ENCODE peak calls at places on chromosomes 11 and 22, in four cellular contexts. D is ovary, U is HFFc6, V is choroid plexus epithelial cell. P is an unnamed sample.

GRCh38 chr11:12626616-12627015 is 47.6 kb upstream of the TEAD1 start:
- DNase-seq in V (no peak), U (no peak), D (no peak), P (no peak)

GRCh38 chr22:35376728-35377472 is 4.0 kb upstream of the HMOX1 start:
- DNase-seq in V (peak), D (peak), U (peak), P (peak)

GRCh38 chr11:45662096-45662664 is 3.2 kb downstream of the CHST1 start:
- DNase-seq in D (no peak), U (no peak), V (peak), P (no peak)

GRCh38 chr11:46678741-46679130 is 21.7 kb downstream of the ARHGAP1 start:
- DNase-seq in D (no peak), V (no peak), U (no peak), P (no peak)

GRCh38 chr22:43562843-43563242 is 151.0 kb downstream of the MPPED1 start:
- DNase-seq in V (no peak), D (no peak), U (no peak), P (peak)

GRCh38 chr22:48736593-48737460 is 1090.8 kb downstream of the BRD1 start:
- DNase-seq in D (no peak), U (no peak), V (no peak), P (no peak)

GRCh38 chr22:50507991-50508884 is at the start of gene NCAPH2:
- DNase-seq in V (peak), U (peak), D (peak), P (no peak)

GRCh38 chr22:48579035-48579914 is 1248.4 kb downstream of the BRD1 start:
- DNase-seq in D (no peak), V (no peak), U (no peak), P (no peak)

GRCh38 chr11:17649696-17650600 is 69.4 kb upstream of the MYOD1 start:
- DNase-seq in D (no peak), V (peak), U (no peak), P (peak)

GRCh38 chr11:94112182-94112960 is 16.3 kb upstream of the PANX1 start:
- DNase-seq in D (no peak), U (no peak), V (peak), P (no peak)

GRCh38 chr11:67437082-67437821 is at the start of gene PTPRCAP:
- DNase-seq in V (no peak), D (no peak), U (no peak), P (no peak)

GRCh38 chr11:35725880-35726279 is 63.3 kb downstream of the TRIM44 start:
- DNase-seq in D (no peak), U (peak), V (peak), P (no peak)

GRCh38 chr11:66967670-66968425 is 7.3 kb upstream of the C11orf86 start:
- DNase-seq in V (peak), U (peak), D (no peak), P (no peak)

GRCh38 chr11:118921929-118922744 is 3.6 kb downstream of the BCL9L start:
- DNase-seq in D (peak), U (peak), V (peak), P (peak)

GRCh38 chr11:44568358-44568705 is 2.9 kb downstream of the CD82 start:
- DNase-seq in D (no peak), U (no peak), V (no peak), P (no peak)

GRCh38 chr11:86591631-86592030 is 80.8 kb downstream of the ME3 start:
- DNase-seq in D (no peak), V (peak), U (no peak), P (no peak)

GRCh38 chr11:18329196-18329870 is 7.0 kb downstream of the GTF2H1 start:
- DNase-seq in U (no peak), V (no peak), D (no peak), P (no peak)

GRCh38 chr11:118924591-118925585 is 838 bp downstream of the BCL9L start:
- DNase-seq in V (peak), U (no peak), D (peak), P (peak)

GRCh38 chr11:13210424-13210823 is 67.2 kb upstream of the BMAL1 start:
- DNase-seq in U (peak), D (peak), V (peak), P (peak)

GRCh38 chr11:133040289-133040893 is 491.9 kb downstream of the OPCML start:
- DNase-seq in V (no peak), U (peak), D (no peak), P (peak)

GRCh38 chr11:71158936-71159335 is 93.4 kb downstream of the SHANK2 start:
- DNase-seq in D (no peak), U (no peak), V (no peak), P (no peak)

GRCh38 chr11:134418119-134418840 is 6.2 kb upstream of the B3GAT1 start:
- DNase-seq in D (no peak), U (no peak), V (peak), P (no peak)

GRCh38 chr22:48155446-48155845 is 1393.0 kb downstream of the TBC1D22A start:
- DNase-seq in U (no peak), V (no peak), D (no peak), P (no peak)

GRCh38 chr11:120632579-120632978 is 121.0 kb downstream of the GRIK4 start:
- DNase-seq in U (no peak), V (no peak), D (no peak), P (no peak)

GRCh38 chr11:65489061-65489705 is 9.7 kb upstream of the MALAT1 start:
- DNase-seq in D (peak), V (peak), U (peak), P (peak)

GRCh38 chr11:23865341-23865975 is 631.4 kb upstream of the LUZP2 start:
- DNase-seq in D (no peak), V (no peak), U (peak), P (no peak)

GRCh38 chr11:4184163-4184916 is 89.7 kb downstream of the RRM1 start:
- DNase-seq in D (no peak), V (peak), U (no peak), P (peak)

GRCh38 chr11:29231991-29232390 is 784.8 kb downstream of the KCNA4 start:
- DNase-seq in V (no peak), D (no peak), U (no peak), P (no peak)

GRCh38 chr11:20403059-20403458 is 15.5 kb downstream of the PRMT3 start:
- DNase-seq in U (no peak), D (no peak), V (no peak), P (no peak)

GRCh38 chr11:20399498-20399897 is 12.0 kb downstream of the PRMT3 start:
- DNase-seq in U (no peak), V (no peak), D (no peak), P (no peak)

GRCh38 chr11:20397281-20397680 is 9.8 kb downstream of the PRMT3 start:
- DNase-seq in D (no peak), U (peak), V (peak), P (no peak)
- TF ChIP-seq CTCF in D (no peak), U (peak), V (peak), P (peak)

GRCh38 chr11:75845324-75845723 is 30.3 kb downstream of the UVRAG start:
- DNase-seq in D (no peak), U (no peak), V (no peak), P (no peak)
- TF ChIP-seq CTCF in D (no peak), U (no peak), V (no peak), P (no peak)

GRCh38 chr11:125284209-125284608 is 119.7 kb downstream of the PKNOX2 start:
- DNase-seq in V (no peak), D (no peak), U (no peak), P (no peak)

GRCh38 chr11:125279680-125280079 is 115.1 kb downstream of the PKNOX2 start:
- DNase-seq in D (no peak), U (no peak), V (no peak), P (no peak)

GRCh38 chr11:125281831-125282595 is 117.5 kb downstream of the PKNOX2 start:
- DNase-seq in U (no peak), D (no peak), V (no peak), P (no peak)

GRCh38 chr11:125280646-125281045 is 116.1 kb downstream of the PKNOX2 start:
- DNase-seq in D (no peak), V (no peak), U (no peak), P (no peak)

DNA sequence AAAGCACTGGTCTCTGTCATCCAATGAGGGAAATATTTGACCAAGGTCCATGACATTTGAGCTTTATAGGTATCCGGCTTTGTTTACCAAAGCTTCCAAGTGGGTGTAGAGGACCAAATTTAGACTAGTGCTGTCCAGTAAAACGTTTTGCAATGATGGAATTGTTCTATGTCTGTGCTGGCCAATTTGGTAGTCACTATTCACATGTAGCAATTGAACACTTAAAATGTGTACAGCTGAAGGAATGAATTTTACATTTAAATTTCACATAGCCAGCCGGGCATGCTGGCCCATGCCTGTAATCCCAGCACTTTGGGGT is 118.0 kb downstream of the PKNOX2 start:
- DNase-seq in U (no peak), D (no peak), V (no peak), P (no peak)
- TF ChIP-seq CTCF in U (no peak), D (no peak), V (no peak), P (no peak)

GRCh38 chr11:2300290-2300935 is 1.3 kb downstream of the C11orf21 start:
- DNase-seq in U (no peak), V (no peak), D (no peak), P (no peak)

GRCh38 chr11:2298131-2298794 is 3.5 kb downstream of the C11orf21 start:
- DNase-seq in D (no peak), U (no peak), V (no peak), P (peak)

GRCh38 chr11:2297623-2298030 is 4.1 kb downstream of the C11orf21 start:
- DNase-seq in U (no peak), D (no peak), V (no peak), P (peak)

GRCh38 chr11:2299773-2300172 is 1.9 kb downstream of the C11orf21 start:
- DNase-seq in D (no peak), V (no peak), U (no peak), P (peak)

GRCh38 chr11:2298795-2299747 is 2.6 kb downstream of the C11orf21 start:
- DNase-seq in D (no peak), V (peak), U (no peak), P (peak)
- TF ChIP-seq CTCF in D (no peak), V (peak), U (peak), P (peak)

GRCh38 chr11:79493555-79494171 is 52.8 kb upstream of the TENM4 start:
- DNase-seq in V (peak), U (peak), D (peak), P (peak)
- TF ChIP-seq CTCF in V (peak), U (peak), D (peak), P (peak)

GRCh38 chr11:11621881-11622706 is at the start of gene GALNT18:
- DNase-seq in U (peak), D (peak), V (peak), P (peak)
- TF ChIP-seq CTCF in U (peak), D (no peak), V (peak), P (peak)

GRCh38 chr11:76562541-76562940 is 108.0 kb downstream of the LRRC32 start:
- DNase-seq in V (no peak), U (no peak), D (no peak), P (no peak)

GRCh38 chr11:76567261-76567660 is 103.3 kb downstream of the LRRC32 start:
- DNase-seq in V (no peak), U (no peak), D (no peak), P (no peak)

GRCh38 chr11:76561245-76561644 is 109.3 kb downstream of the LRRC32 start:
- DNase-seq in D (no peak), V (no peak), U (no peak), P (no peak)

GRCh38 chr11:76566811-76567210 is 103.7 kb downstream of the LRRC32 start:
- DNase-seq in U (no peak), V (peak), D (no peak), P (no peak)

DNA sequence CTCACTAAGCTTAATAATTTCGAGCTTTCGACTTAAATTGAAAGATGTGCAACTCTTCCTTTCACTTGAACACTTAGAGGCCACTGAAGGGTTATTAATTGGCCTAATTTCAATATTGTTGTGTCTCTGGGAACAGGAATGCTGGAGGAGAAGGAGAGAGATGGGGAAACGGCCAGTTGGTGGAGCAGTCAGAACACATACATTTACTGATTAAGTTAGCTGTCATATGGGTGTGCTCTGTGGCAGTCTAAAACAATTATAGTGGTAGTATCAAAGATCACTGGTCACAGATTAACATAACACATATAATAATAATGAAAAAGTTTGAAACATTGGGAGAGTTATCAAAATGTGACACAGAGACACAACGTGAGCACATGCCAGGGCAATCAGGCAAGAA is 106.1 kb downstream of the LRRC32 start:
- DNase-seq in U (no peak), V (no peak), D (no peak), P (no peak)
- TF ChIP-seq CTCF in U (no peak), V (peak), D (no peak), P (no peak)

DNA sequence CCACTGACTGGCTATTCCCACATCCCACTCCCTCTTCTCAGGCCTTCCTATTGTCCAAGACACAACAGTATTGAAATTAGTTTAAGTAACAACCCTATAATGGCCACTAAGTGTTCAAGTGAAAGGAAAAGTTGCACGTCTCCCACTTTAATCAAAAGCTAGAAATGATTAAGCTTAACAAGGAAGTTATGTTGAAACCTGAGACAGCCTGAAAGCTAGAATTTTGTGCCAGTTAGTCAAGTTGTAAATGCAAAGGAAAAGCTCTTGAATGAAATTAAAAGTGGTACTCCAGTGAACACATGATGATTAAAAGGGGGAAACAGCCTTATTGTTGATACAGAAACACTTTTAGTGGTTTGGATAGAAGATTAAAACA is 332.7 kb downstream of the CASP12 start:
- DNase-seq in U (no peak), V (no peak), D (no peak), P (no peak)
- TF ChIP-seq CTCF in U (no peak), V (no peak), D (no peak), P (no peak)

P was measured in endodermal cell.